ENCODE peak calls at places on chromosome 13, in four cellular contexts. U is OCI-M1; B is NCI-H2081; P is activated T-helper 2 cell treated with anti-CD3 and anti-CD28 coated beads, Interferon-gamma antibody, Interleukin-2, Interleukin-4, amounts not matched to agents 10 μg/mL and 5 μg/mL and 100 μg/mL, durations not matched to agents 14 hours and 24 hours and 36 hours. R is an unnamed sample.

GRCh38 chr13:77328819-77329132 is 1.9 kb upstream of the MYCBP2 start:
- DNase-seq in P (no peak), U (no peak), B (no peak), R (no peak)

GRCh38 chr13:112890316-112891131 is 78.5 kb upstream of the MCF2L start:
- DNase-seq in P (no peak), U (no peak), B (no peak), R (no peak)

GRCh38 chr13:50617134-50617721 is 226.3 kb downstream of the DLEU7 start:
- DNase-seq in U (peak), B (no peak), P (no peak), R (no peak)

GRCh38 chr13:34414616-34415015 is 527.5 kb upstream of the NBEA start:
- DNase-seq in U (no peak), P (no peak), B (no peak), R (no peak)

GRCh38 chr13:51523082-51523518 is 61.2 kb upstream of the WDFY2 start:
- DNase-seq in P (no peak), U (peak), B (no peak), R (peak)

GRCh38 chr13:29453657-29454056 is 141.8 kb downstream of the SLC7A1 start:
- DNase-seq in U (no peak), B (no peak), P (no peak), R (no peak)

GRCh38 chr13:48220592-48221300 is 12.3 kb upstream of the ITM2B start:
- DNase-seq in U (peak), B (no peak), P (no peak), R (peak)

GRCh38 chr13:105442941-105443340 is 1092.5 kb downstream of the EFNB2 start:
- DNase-seq in B (peak), U (peak), P (no peak), R (no peak)

GRCh38 chr13:110421696-110422395 is 114.8 kb downstream of the COL4A2 start:
- DNase-seq in P (no peak), B (no peak), U (peak), R (no peak)

GRCh38 chr13:52780092-52780491 is 40.5 kb upstream of the CNMD start:
- DNase-seq in U (no peak), P (no peak), B (no peak), R (no peak)

GRCh38 chr13:28467886-28468519 is 26.9 kb downstream of the FLT1 start:
- DNase-seq in P (no peak), U (peak), B (no peak), R (no peak)

GRCh38 chr13:80342541-80343371 is 1.8 kb upstream of the SPRY2 start:
- DNase-seq in B (peak), P (peak), U (peak), R (peak)

GRCh38 chr13:112194579-112194978 is 127.6 kb downstream of the SOX1 start:
- DNase-seq in P (no peak), U (no peak), B (no peak), R (no peak)

GRCh38 chr13:50071399-50071798 is 56.2 kb downstream of the KCNRG start:
- DNase-seq in U (peak), P (no peak), B (no peak), R (no peak)

GRCh38 chr13:21785990-21786389 is 115.1 kb downstream of the FGF9 start:
- DNase-seq in U (no peak), P (no peak), B (no peak), R (no peak)

GRCh38 chr13:45119469-45119989 is 781 bp upstream of the GTF2F2 start:
- DNase-seq in P (peak), B (peak), U (peak), R (peak)

GRCh38 chr13:39417643-39418042 is 185.3 kb downstream of the LHFPL6 start:
- DNase-seq in B (no peak), P (no peak), U (no peak), R (no peak)

R was measured in stimulated activated naive CD8-positive, alpha-beta T cell treated with anti-CD3 and anti-CD28 coated beads, Interleukin-15, amount 100 ng/mL, for 72 hours.